ENCODE peak calls at places on chromosome 20, in ten cellular contexts. X is ovary, P is fibroblast of lung, N is heart left ventricle, M is brain microvascular endothelial cell, A is progenitor cell of endocrine pancreas, B is SK-N-SH, R is GM12878, C is esophagus squamous epithelium, E is fibroblast of pulmonary artery. T is an unnamed sample.

GRCh38 chr20:44862286-44862685 is 23.2 kb upstream of the YWHAB start:
- DNase-seq in X (no peak), P (no peak), N (no peak), M (no peak), A (no peak), B (no peak), R (no peak), C (no peak), E (no peak), T (no peak)

GRCh38 chr20:7665311-7665863 is 274.9 kb downstream of the HAO1 start:
- DNase-seq in X (no peak), P (no peak), N (no peak), M (peak), A (no peak), B (no peak), R (no peak), C (no peak), E (no peak), T (no peak)

GRCh38 chr20:45419188-45420091 is 3.5 kb downstream of the PIGT start:
- DNase-seq in X (peak), P (peak), N (peak), M (peak), A (no peak), B (no peak), R (peak), C (no peak), E (peak), T (no peak)

GRCh38 chr20:31560900-31561598 is 44.0 kb upstream of the ID1 start:
- DNase-seq in X (no peak), P (peak), N (no peak), M (peak), A (no peak), B (no peak), R (no peak), C (no peak), E (peak), T (no peak)

GRCh38 chr20:52936368-52936986 is 35.7 kb upstream of the TSHZ2 start:
- DNase-seq in X (no peak), P (no peak), N (no peak), M (no peak), A (no peak), B (no peak), R (no peak), C (no peak), E (no peak), T (no peak)

GRCh38 chr20:10558635-10559187 is 115.1 kb downstream of the JAG1 start:
- DNase-seq in X (no peak), P (peak), N (no peak), M (peak), A (no peak), B (no peak), R (peak), C (no peak), E (peak), T (no peak)

GRCh38 chr20:54140927-54141566 is 32.7 kb downstream of the CYP24A1 start:
- DNase-seq in X (no peak), P (peak), N (no peak), M (no peak), A (no peak), B (no peak), R (no peak), C (no peak), E (peak), T (no peak)

GRCh38 chr20:61120595-61121515 is 131.2 kb upstream of the CDH4 start:
- DNase-seq in X (no peak), P (peak), N (peak), M (peak), A (no peak), B (no peak), R (no peak), C (no peak), E (peak), T (peak)

GRCh38 chr20:60074276-60074675 is 116.1 kb downstream of the CDH26 start:
- DNase-seq in X (no peak), P (no peak), N (no peak), M (no peak), A (no peak), B (no peak), R (no peak), C (no peak), E (no peak), T (no peak)

GRCh38 chr20:19973920-19974620 is 43.1 kb upstream of the NAA20 start:
- DNase-seq in X (peak), P (peak), N (peak), M (no peak), A (no peak), B (no peak), R (no peak), C (no peak), E (peak), T (no peak)

GRCh38 chr20:23446505-23446904 is 6.2 kb downstream of the CST11 start:
- DNase-seq in X (peak), P (peak), N (peak), M (peak), A (peak), B (peak), R (peak), C (no peak), E (peak), T (peak)

GRCh38 chr20:23362392-23363256 is 642 bp downstream of the GZF1 start:
- DNase-seq in X (peak), P (no peak), N (peak), M (peak), A (no peak), B (no peak), R (no peak), C (no peak), E (peak), T (no peak)

GRCh38 chr20:54625497-54625896 is 150.1 kb downstream of the DOK5 start:
- DNase-seq in X (no peak), P (no peak), N (no peak), M (no peak), A (no peak), B (no peak), R (no peak), C (no peak), E (no peak), T (no peak)

GRCh38 chr20:13492001-13492480 is 146.7 kb downstream of the TASP1 start:
- DNase-seq in X (no peak), P (peak), N (peak), M (peak), A (no peak), B (no peak), R (no peak), C (no peak), E (peak), T (peak)

GRCh38 chr20:44732327-44732726 is 13.3 kb upstream of the KCNK15 start:
- DNase-seq in X (no peak), P (no peak), N (no peak), M (no peak), A (no peak), B (no peak), R (no peak), C (no peak), E (no peak), T (no peak)

GRCh38 chr20:13261460-13262301 is 40.6 kb downstream of the ISM1 start:
- DNase-seq in X (no peak), P (peak), N (no peak), M (peak), A (peak), B (peak), R (no peak), C (no peak), E (peak), T (peak)

GRCh38 chr20:51404297-51405060 is 138.0 kb downstream of the NFATC2 start:
- DNase-seq in X (no peak), P (no peak), N (no peak), M (peak), A (no peak), B (no peak), R (peak), C (peak), E (peak), T (no peak)

GRCh38 chr20:23198815-23199214 is 112.7 kb upstream of the CD93 start:
- DNase-seq in X (no peak), P (no peak), N (no peak), M (no peak), A (no peak), B (no peak), R (no peak), C (no peak), E (no peak), T (no peak)

GRCh38 chr20:17334866-17335412 is 108.1 kb downstream of the PCSK2 start:
- DNase-seq in X (no peak), P (no peak), N (no peak), M (no peak), A (no peak), B (no peak), R (no peak), C (no peak), E (no peak), T (no peak)

GRCh38 chr20:40017765-40018164 is 671.3 kb downstream of the MAFB start:
- DNase-seq in X (no peak), P (no peak), N (no peak), M (no peak), A (no peak), B (no peak), R (no peak), C (no peak), E (no peak), T (no peak)

GRCh38 chr20:10553326-10553984 is 118.3 kb downstream of the SLX4IP start:
- DNase-seq in X (peak), P (peak), N (peak), M (peak), A (peak), B (peak), R (no peak), C (no peak), E (peak), T (peak)

GRCh38 chr20:45020236-45020886 is 54.0 kb downstream of the STK4 start:
- DNase-seq in X (no peak), P (peak), N (no peak), M (no peak), A (no peak), B (no peak), R (no peak), C (no peak), E (no peak), T (no peak)

GRCh38 chr20:62215991-62216635 is 4.0 kb downstream of the HRH3 start:
- DNase-seq in X (no peak), P (no peak), N (no peak), M (no peak), A (no peak), B (no peak), R (no peak), C (no peak), E (no peak), T (no peak)

GRCh38 chr20:61752576-61752975 is 313.1 kb downstream of the TAF4 start:
- DNase-seq in X (no peak), P (no peak), N (no peak), M (no peak), A (no peak), B (no peak), R (no peak), C (no peak), E (no peak), T (no peak)

GRCh38 chr20:9218412-9219001 is 149.6 kb downstream of the PLCB4 start:
- DNase-seq in X (no peak), P (peak), N (no peak), M (peak), A (no peak), B (no peak), R (no peak), C (no peak), E (peak), T (peak)

GRCh38 chr20:33301192-33301930 is 18.3 kb downstream of the BPIFB1 start:
- DNase-seq in X (no peak), P (no peak), N (no peak), M (peak), A (no peak), B (no peak), R (no peak), C (no peak), E (peak), T (no peak)

GRCh38 chr20:54716790-54717189 is 241.4 kb downstream of the DOK5 start:
- DNase-seq in X (no peak), P (no peak), N (no peak), M (no peak), A (no peak), B (no peak), R (no peak), C (no peak), E (no peak), T (no peak)

GRCh38 chr20:59526242-59527225 is 77.8 kb upstream of the PHACTR3 start:
- DNase-seq in X (no peak), P (no peak), N (no peak), M (no peak), A (no peak), B (peak), R (no peak), C (no peak), E (peak), T (no peak)

GRCh38 chr20:2559641-2560040 is 23.3 kb downstream of the TMC2 start:
- DNase-seq in X (no peak), P (no peak), N (no peak), M (no peak), A (no peak), B (no peak), R (no peak), C (no peak), E (peak), T (no peak)

GRCh38 chr20:42949865-42950264 is 239.8 kb downstream of the PTPRT start:
- DNase-seq in X (no peak), P (no peak), N (no peak), M (no peak), A (no peak), B (no peak), R (no peak), C (no peak), E (no peak), T (no peak)

GRCh38 chr20:39605908-39606307 is 643.8 kb downstream of the DHX35 start:
- DNase-seq in X (no peak), P (no peak), N (no peak), M (no peak), A (no peak), B (no peak), R (no peak), C (no peak), E (no peak), T (no peak)

GRCh38 chr20:41126719-41127118 is 10.6 kb upstream of the PLCG1 start:
- DNase-seq in X (no peak), P (no peak), N (no peak), M (no peak), A (no peak), B (no peak), R (no peak), C (no peak), E (no peak), T (no peak)
- TF ChIP-seq CTCF in X (no peak), P (no peak), N (no peak), M (no peak), A (no peak), B (no peak), R (no peak), C (no peak), E (no peak), T (no peak)

DNA sequence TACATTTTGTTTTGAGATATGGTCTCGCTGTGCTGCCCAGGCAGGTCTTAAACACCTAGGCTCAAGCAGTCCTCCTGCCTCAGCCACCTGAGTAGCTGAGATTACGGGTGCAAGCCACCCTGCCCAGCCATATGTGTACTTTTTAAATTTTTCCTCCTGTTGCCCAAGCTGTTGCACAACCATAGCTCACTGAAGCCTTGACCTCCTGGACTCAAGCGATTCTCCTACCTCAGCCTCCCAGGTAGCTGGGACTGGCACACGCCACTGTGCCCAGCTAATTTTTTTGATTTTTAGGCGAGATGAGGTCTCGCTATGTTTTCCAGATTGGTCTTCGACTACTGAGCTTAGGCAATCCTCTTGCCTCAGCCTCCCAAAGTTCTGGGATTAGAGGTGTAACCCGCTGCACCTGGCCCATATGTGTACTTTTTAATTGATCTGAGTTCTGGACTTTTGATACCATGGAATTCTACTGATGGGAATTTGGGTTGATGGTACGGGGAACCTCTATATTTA is 44.9 kb downstream of the ITCH start:
- DNase-seq in X (no peak), P (no peak), N (no peak), M (no peak), A (no peak), B (no peak), R (no peak), C (no peak), E (no peak), T (no peak)
- TF ChIP-seq CTCF in X (no peak), P (no peak), N (no peak), M (no peak), A (no peak), B (no peak), R (no peak), C (no peak), E (no peak), T (no peak)

DNA sequence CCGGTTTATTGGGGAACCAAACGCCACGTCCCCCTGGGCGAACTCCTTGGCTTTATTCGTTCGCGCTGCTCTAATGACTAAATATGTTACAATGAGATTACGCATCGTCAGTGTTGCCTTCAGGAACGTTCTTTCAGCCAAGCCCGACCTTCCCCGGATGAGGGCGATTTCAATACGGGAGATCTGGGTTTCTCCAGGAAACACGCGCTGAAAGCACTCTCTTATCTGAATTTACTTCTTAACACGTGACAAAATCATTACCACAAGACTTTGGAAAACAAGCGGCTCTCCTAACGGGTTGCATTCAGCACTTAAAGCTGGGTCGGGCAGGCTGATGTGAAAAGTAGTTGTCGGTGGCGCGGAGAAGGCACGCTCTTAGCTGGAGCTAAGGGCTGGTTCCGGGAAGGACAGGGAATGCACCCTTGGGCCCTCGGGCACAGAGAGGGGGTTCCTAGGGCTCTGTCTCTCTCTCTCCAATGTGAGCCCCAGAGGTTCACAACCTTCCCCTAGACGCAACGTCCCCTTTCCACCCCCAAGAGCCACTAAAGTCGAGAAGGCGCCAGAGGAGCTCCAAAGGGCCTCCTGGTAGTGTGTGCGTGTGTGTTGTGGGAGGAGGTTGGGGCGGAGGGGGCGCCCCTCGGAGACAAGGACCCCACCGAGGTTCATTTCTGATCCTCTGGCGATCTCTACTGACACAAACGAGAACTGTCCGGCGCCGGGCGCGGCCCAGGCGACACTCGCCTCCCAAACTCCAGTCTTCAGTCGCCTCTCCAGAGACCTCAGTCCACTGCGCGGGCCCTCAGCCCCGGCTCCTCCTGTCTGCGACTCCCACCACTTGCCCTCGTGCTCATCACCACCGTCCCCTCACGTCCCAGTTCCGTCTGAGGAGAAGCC is 7.1 kb upstream of the NKX2-2 start:
- DNase-seq in X (no peak), P (no peak), N (no peak), M (no peak), A (no peak), B (peak), R (no peak), C (no peak), E (no peak), T (no peak)
- TF ChIP-seq CTCF in X (no peak), P (no peak), N (no peak), M (no peak), A (peak), B (peak), R (no peak), C (no peak), E (no peak), T (no peak)

GRCh38 chr20:63224272-63225081 is 8.5 kb upstream of the YTHDF1 start:
- DNase-seq in X (peak), P (peak), N (peak), M (peak), A (no peak), B (peak), R (no peak), C (no peak), E (peak), T (no peak)
- TF ChIP-seq CTCF in X (no peak), P (no peak), N (no peak), M (peak), A (no peak), B (peak), R (no peak), C (no peak), E (peak), T (no peak)

DNA sequence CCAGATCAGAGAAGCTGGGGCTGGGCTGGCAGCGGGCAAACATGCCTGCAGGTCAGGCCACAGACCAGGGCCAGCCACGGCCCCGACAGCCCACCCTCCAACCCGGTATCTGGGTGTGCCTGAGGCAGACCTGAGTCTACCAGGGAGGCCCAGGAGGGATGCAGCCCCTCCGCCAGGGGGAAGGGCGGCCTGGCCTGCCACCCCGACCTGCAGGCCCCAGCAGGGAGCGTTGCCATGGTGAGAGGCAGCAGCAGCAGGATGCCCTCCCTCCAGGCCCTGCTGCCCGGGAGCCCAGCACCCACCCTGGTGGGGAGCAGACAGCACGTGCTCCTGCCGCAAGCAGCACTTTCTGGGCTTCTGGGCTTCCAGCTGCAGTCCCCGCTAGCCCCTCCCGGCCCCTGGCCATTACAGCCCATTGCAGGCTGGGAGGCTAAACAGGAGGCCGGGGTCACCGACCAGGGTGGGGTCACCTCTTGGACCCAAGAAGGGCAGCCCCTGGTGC is 3.8 kb upstream of the EEF1A2 start:
- DNase-seq in X (no peak), P (no peak), N (no peak), M (no peak), A (peak), B (peak), R (no peak), C (no peak), E (no peak), T (no peak)
- TF ChIP-seq CTCF in X (no peak), P (no peak), N (no peak), M (no peak), A (no peak), B (no peak), R (no peak), C (no peak), E (no peak), T (no peak)

GRCh38 chr20:38387953-38388352 is 41.7 kb downstream of the LBP start:
- DNase-seq in X (no peak), P (no peak), N (no peak), M (no peak), A (no peak), B (no peak), R (no peak), C (no peak), E (no peak), T (no peak)
- TF ChIP-seq CTCF in X (no peak), P (no peak), N (no peak), M (peak), A (no peak), B (peak), R (no peak), C (no peak), E (no peak), T (no peak)

GRCh38 chr20:37897008-37897548 is 5.8 kb upstream of the VSTM2L start:
- DNase-seq in X (no peak), P (no peak), N (peak), M (no peak), A (no peak), B (peak), R (no peak), C (no peak), E (peak), T (peak)
- TF ChIP-seq CTCF in X (no peak), P (no peak), N (peak), M (peak), A (peak), B (peak), R (peak), C (no peak), E (peak), T (peak)

GRCh38 chr20:48170625-48171024 is 385.3 kb upstream of the SULF2 start:
- DNase-seq in X (no peak), P (no peak), N (no peak), M (no peak), A (no peak), B (no peak), R (no peak), C (no peak), E (no peak), T (no peak)
- TF ChIP-seq CTCF in X (no peak), P (no peak), N (no peak), M (no peak), A (no peak), B (no peak), R (no peak), C (no peak), E (no peak), T (no peak)

GRCh38 chr20:11970243-11970836 is 52.6 kb downstream of the BTBD3 start:
- DNase-seq in X (no peak), P (no peak), N (no peak), M (no peak), A (no peak), B (no peak), R (no peak), C (no peak), E (no peak), T (no peak)

DNA sequence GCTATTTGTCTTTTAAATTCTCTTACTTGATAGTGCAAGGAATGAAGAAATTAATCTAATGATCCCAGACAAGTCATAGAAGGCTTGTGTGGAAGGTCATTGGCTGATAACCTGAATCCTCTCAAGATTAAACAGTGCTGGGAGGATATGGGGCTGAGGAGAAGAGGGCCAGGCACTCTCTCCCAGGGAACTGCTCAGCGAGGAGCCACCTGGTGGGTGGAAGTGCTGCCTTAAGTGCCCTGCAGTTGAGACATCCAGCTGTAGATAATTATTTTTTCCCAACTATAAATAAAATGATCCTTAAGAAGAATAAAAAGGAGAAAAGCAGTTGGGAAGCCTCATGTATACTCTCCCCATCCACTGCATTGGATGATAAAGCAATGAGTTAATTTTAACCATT is 47.9 kb downstream of the BTBD3 start:
- DNase-seq in X (no peak), P (no peak), N (no peak), M (no peak), A (no peak), B (no peak), R (no peak), C (no peak), E (no peak), T (no peak)
- TF ChIP-seq CTCF in X (no peak), P (no peak), N (no peak), M (peak), A (no peak), B (no peak), R (no peak), C (no peak), E (no peak), T (no peak)